ENCODE peak calls at places on chromosomes 13 and 19, in six cellular contexts. One of them, this sample, is unnamed.

GRCh38 chr13:99893567-99893966 is 78.0 kb downstream of the ZIC5 start:
- DNase-seq in WERI-Rb-1: no peak
- DNase-seq in lower lobe of right lung: no peak
- DNase-seq in heart left ventricle: no peak
- DNase-seq in HFF-Myc: no peak
- DNase-seq in astrocyte of the spinal cord: no peak
- DNase-seq in this sample: peak; percentile 45

GRCh38 chr13:105334211-105334610 is 1201.3 kb downstream of the EFNB2 start:
- DNase-seq in WERI-Rb-1: no peak
- DNase-seq in lower lobe of right lung: no peak
- DNase-seq in heart left ventricle: no peak
- DNase-seq in HFF-Myc: no peak
- DNase-seq in astrocyte of the spinal cord: peak; percentile 80
- DNase-seq in this sample: no peak

GRCh38 chr13:28324181-28324789 is 170.6 kb downstream of the FLT1 start:
- DNase-seq in WERI-Rb-1: peak; percentile 90
- DNase-seq in lower lobe of right lung: no peak
- DNase-seq in heart left ventricle: peak; percentile 57
- DNase-seq in HFF-Myc: no peak
- DNase-seq in astrocyte of the spinal cord: peak; percentile 68
- DNase-seq in this sample: peak; percentile 91

GRCh38 chr13:59119475-59119874 is 1044.3 kb downstream of the DIAPH3 start:
- DNase-seq in WERI-Rb-1: no peak
- DNase-seq in lower lobe of right lung: no peak
- DNase-seq in heart left ventricle: no peak
- DNase-seq in HFF-Myc: no peak
- DNase-seq in astrocyte of the spinal cord: no peak
- DNase-seq in this sample: no peak

GRCh38 chr19:33840783-33841182 is 44.1 kb downstream of the KCTD15 start:
- DNase-seq in WERI-Rb-1: no peak
- DNase-seq in lower lobe of right lung: no peak
- DNase-seq in heart left ventricle: no peak
- DNase-seq in HFF-Myc: no peak
- DNase-seq in astrocyte of the spinal cord: no peak
- DNase-seq in this sample: no peak

GRCh38 chr19:5102520-5102919 is 133.6 kb downstream of the KDM4B start:
- DNase-seq in WERI-Rb-1: no peak
- DNase-seq in lower lobe of right lung: no peak
- DNase-seq in heart left ventricle: no peak
- DNase-seq in HFF-Myc: no peak
- DNase-seq in astrocyte of the spinal cord: no peak
- DNase-seq in this sample: no peak

GRCh38 chr19:6015841-6016545 is 38.1 kb upstream of the RANBP3 start:
- DNase-seq in WERI-Rb-1: no peak
- DNase-seq in lower lobe of right lung: peak; percentile 16
- DNase-seq in heart left ventricle: no peak
- DNase-seq in HFF-Myc: no peak
- DNase-seq in astrocyte of the spinal cord: no peak
- DNase-seq in this sample: no peak

GRCh38 chr19:40103600-40103999 is 12.9 kb upstream of the ZNF780A start:
- DNase-seq in WERI-Rb-1: no peak
- DNase-seq in lower lobe of right lung: no peak
- DNase-seq in heart left ventricle: no peak
- DNase-seq in HFF-Myc: no peak
- DNase-seq in astrocyte of the spinal cord: no peak
- DNase-seq in this sample: no peak

GRCh38 chr19:49403404-49404187 is 15.5 kb downstream of the KASH5 start:
- DNase-seq in WERI-Rb-1: peak; percentile 63
- DNase-seq in lower lobe of right lung: no peak
- DNase-seq in heart left ventricle: no peak
- DNase-seq in HFF-Myc: peak; percentile 46
- DNase-seq in astrocyte of the spinal cord: peak; percentile 80
- DNase-seq in this sample: peak; percentile 94

GRCh38 chr19:2428027-2428690 is 773 bp upstream of the TIMM13 start:
- DNase-seq in WERI-Rb-1: peak; percentile 53
- DNase-seq in lower lobe of right lung: peak; percentile 65
- DNase-seq in heart left ventricle: no peak
- DNase-seq in HFF-Myc: no peak
- DNase-seq in astrocyte of the spinal cord: no peak
- DNase-seq in this sample: peak; percentile 82

GRCh38 chr19:49445997-49446396 is 4.7 kb upstream of the SLC17A7 start:
- DNase-seq in WERI-Rb-1: no peak
- DNase-seq in lower lobe of right lung: no peak
- DNase-seq in heart left ventricle: no peak
- DNase-seq in HFF-Myc: no peak
- DNase-seq in astrocyte of the spinal cord: no peak
- DNase-seq in this sample: no peak

GRCh38 chr13:35953537-35954206 is 177.5 kb downstream of the DCLK1 start:
- DNase-seq in WERI-Rb-1: peak; percentile 62
- DNase-seq in lower lobe of right lung: peak; percentile 44
- DNase-seq in heart left ventricle: peak; percentile 82
- DNase-seq in HFF-Myc: peak; percentile 87
- DNase-seq in astrocyte of the spinal cord: peak; percentile 91
- DNase-seq in this sample: peak; percentile 88
- H3K4me3 ChIP-seq in WERI-Rb-1: peak overlapping the region; percentile 32
- H3K4me3 ChIP-seq in lower lobe of right lung: no peak overlapping the region
- H3K4me3 ChIP-seq in heart left ventricle: no peak overlapping the region
- H3K4me3 ChIP-seq in HFF-Myc: no peak overlapping the region
- H3K4me3 ChIP-seq in astrocyte of the spinal cord: peak overlapping the region; percentile 26
- H3K4me3 ChIP-seq in this sample: no peak overlapping the region

DNA sequence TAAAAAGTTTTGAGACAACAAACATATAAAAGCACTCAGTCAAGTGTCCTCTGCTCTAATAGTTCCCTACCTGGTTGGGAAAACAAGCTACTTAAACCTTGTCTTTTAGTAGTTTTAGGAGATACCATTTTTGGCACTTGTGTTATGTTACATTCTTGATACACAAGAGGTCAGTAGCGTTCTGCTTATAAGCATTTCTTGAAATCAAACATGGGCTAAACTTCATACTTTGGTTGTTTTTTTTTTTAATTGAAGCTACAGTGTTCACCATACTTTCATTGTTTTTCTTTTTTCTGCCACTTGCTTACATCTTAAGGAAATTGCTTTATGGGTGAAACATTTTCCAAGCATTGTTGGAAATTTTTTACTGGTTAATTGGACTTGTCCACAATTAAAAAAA is 12.9 kb downstream of the NHLRC3 start:
- DNase-seq in WERI-Rb-1: no peak
- DNase-seq in lower lobe of right lung: no peak
- DNase-seq in heart left ventricle: no peak
- DNase-seq in HFF-Myc: no peak
- DNase-seq in astrocyte of the spinal cord: peak; percentile 59
- DNase-seq in this sample: no peak
- TF ChIP-seq CTCF in WERI-Rb-1: peak; percentile 2
- TF ChIP-seq CTCF in lower lobe of right lung: peak; percentile 40
- TF ChIP-seq CTCF in heart left ventricle: peak; percentile 54
- TF ChIP-seq CTCF in HFF-Myc: peak; percentile 17
- TF ChIP-seq CTCF in astrocyte of the spinal cord: peak; percentile 39
- TF ChIP-seq CTCF in this sample: peak; percentile 72

DNA sequence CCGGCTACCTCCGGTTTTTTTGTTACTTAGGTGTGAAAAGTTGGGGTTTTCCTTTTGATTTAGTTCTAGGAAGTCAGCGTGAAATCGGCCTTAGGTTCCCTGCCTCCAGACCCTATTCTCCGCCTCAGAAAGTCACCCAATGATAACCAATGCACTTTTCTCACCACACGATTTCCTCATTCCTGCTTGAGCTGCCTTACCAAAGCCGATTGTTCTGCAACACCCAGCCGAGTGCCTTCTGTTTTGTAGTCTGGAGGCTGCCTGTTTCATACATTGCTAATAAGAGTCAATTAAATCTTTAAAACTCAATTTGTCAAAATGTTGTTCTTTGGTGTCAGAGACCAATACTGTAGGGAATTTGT is 39.7 kb downstream of the GJA3 start:
- DNase-seq in WERI-Rb-1: no peak
- DNase-seq in lower lobe of right lung: no peak
- DNase-seq in heart left ventricle: no peak
- DNase-seq in HFF-Myc: no peak
- DNase-seq in astrocyte of the spinal cord: no peak
- DNase-seq in this sample: peak; percentile 43
- H3K4me3 ChIP-seq in WERI-Rb-1: no peak overlapping the region
- H3K4me3 ChIP-seq in lower lobe of right lung: peak overlapping the region; percentile 27
- H3K4me3 ChIP-seq in heart left ventricle: no peak overlapping the region
- H3K4me3 ChIP-seq in HFF-Myc: peak overlapping the region; percentile 22
- H3K4me3 ChIP-seq in astrocyte of the spinal cord: no peak overlapping the region
- H3K4me3 ChIP-seq in this sample: no peak overlapping the region

GRCh38 chr13:50085063-50085462 is 69.8 kb downstream of the KCNRG start:
- DNase-seq in WERI-Rb-1: no peak
- DNase-seq in lower lobe of right lung: no peak
- DNase-seq in heart left ventricle: no peak
- DNase-seq in HFF-Myc: no peak
- DNase-seq in astrocyte of the spinal cord: peak; percentile 70
- DNase-seq in this sample: no peak
- TF ChIP-seq CTCF in WERI-Rb-1: no peak
- TF ChIP-seq CTCF in lower lobe of right lung: peak; percentile 60
- TF ChIP-seq CTCF in heart left ventricle: peak; percentile 60
- TF ChIP-seq CTCF in HFF-Myc: peak; percentile 32
- TF ChIP-seq CTCF in astrocyte of the spinal cord: peak; percentile 35
- TF ChIP-seq CTCF in this sample: peak; percentile 80

GRCh38 chr13:110302986-110303385 is 4.0 kb downstream of the COL4A1 start:
- DNase-seq in WERI-Rb-1: no peak
- DNase-seq in lower lobe of right lung: no peak
- DNase-seq in heart left ventricle: peak; percentile 9
- DNase-seq in HFF-Myc: no peak
- DNase-seq in astrocyte of the spinal cord: no peak
- DNase-seq in this sample: no peak
- H3K4me3 ChIP-seq in WERI-Rb-1: no peak overlapping the region
- H3K4me3 ChIP-seq in lower lobe of right lung: no peak overlapping the region
- H3K4me3 ChIP-seq in heart left ventricle: peak overlapping the region; percentile 2
- H3K4me3 ChIP-seq in HFF-Myc: no peak overlapping the region
- H3K4me3 ChIP-seq in astrocyte of the spinal cord: no peak overlapping the region
- H3K4me3 ChIP-seq in this sample: peak overlapping the region; percentile 92

GRCh38 chr13:74093691-74094090 is 40.5 kb downstream of the KLF12 start:
- DNase-seq in WERI-Rb-1: no peak
- DNase-seq in lower lobe of right lung: no peak
- DNase-seq in heart left ventricle: no peak
- DNase-seq in HFF-Myc: no peak
- DNase-seq in astrocyte of the spinal cord: no peak
- DNase-seq in this sample: no peak

GRCh38 chr13:74090397-74090796 is 43.8 kb downstream of the KLF12 start:
- DNase-seq in WERI-Rb-1: no peak
- DNase-seq in lower lobe of right lung: no peak
- DNase-seq in heart left ventricle: no peak
- DNase-seq in HFF-Myc: no peak
- DNase-seq in astrocyte of the spinal cord: no peak
- DNase-seq in this sample: no peak

GRCh38 chr13:74097116-74097515 is 37.1 kb downstream of the KLF12 start:
- DNase-seq in WERI-Rb-1: no peak
- DNase-seq in lower lobe of right lung: no peak
- DNase-seq in heart left ventricle: no peak
- DNase-seq in HFF-Myc: no peak
- DNase-seq in astrocyte of the spinal cord: no peak
- DNase-seq in this sample: no peak

GRCh38 chr13:74090869-74091605 is 43.2 kb downstream of the KLF12 start:
- DNase-seq in WERI-Rb-1: no peak
- DNase-seq in lower lobe of right lung: no peak
- DNase-seq in heart left ventricle: no peak
- DNase-seq in HFF-Myc: no peak
- DNase-seq in astrocyte of the spinal cord: no peak
- DNase-seq in this sample: no peak

GRCh38 chr13:74092711-74093110 is 41.5 kb downstream of the KLF12 start:
- DNase-seq in WERI-Rb-1: no peak
- DNase-seq in lower lobe of right lung: no peak
- DNase-seq in heart left ventricle: no peak
- DNase-seq in HFF-Myc: no peak
- DNase-seq in astrocyte of the spinal cord: no peak
- DNase-seq in this sample: no peak
- TF ChIP-seq CTCF in WERI-Rb-1: no peak
- TF ChIP-seq CTCF in lower lobe of right lung: no peak
- TF ChIP-seq CTCF in heart left ventricle: no peak
- TF ChIP-seq CTCF in HFF-Myc: no peak
- TF ChIP-seq CTCF in astrocyte of the spinal cord: no peak
- TF ChIP-seq CTCF in this sample: no peak

GRCh38 chr19:10118960-10119359 is 739 bp downstream of the EIF3G start:
- DNase-seq in WERI-Rb-1: no peak
- DNase-seq in lower lobe of right lung: no peak
- DNase-seq in heart left ventricle: no peak
- DNase-seq in HFF-Myc: no peak
- DNase-seq in astrocyte of the spinal cord: no peak
- DNase-seq in this sample: no peak
- H3K4me3 ChIP-seq in WERI-Rb-1: peak overlapping the region; percentile 73
- H3K4me3 ChIP-seq in lower lobe of right lung: peak overlapping the region; percentile 98
- H3K4me3 ChIP-seq in heart left ventricle: peak overlapping the region; percentile 98
- H3K4me3 ChIP-seq in HFF-Myc: peak overlapping the region; percentile 75
- H3K4me3 ChIP-seq in astrocyte of the spinal cord: peak overlapping the region; percentile 90
- H3K4me3 ChIP-seq in this sample: peak overlapping the region; percentile 95

GRCh38 chr13:50919291-50919690 is 9.7 kb downstream of the RNASEH2B start:
- DNase-seq in WERI-Rb-1: no peak
- DNase-seq in lower lobe of right lung: no peak
- DNase-seq in heart left ventricle: no peak
- DNase-seq in HFF-Myc: no peak
- DNase-seq in astrocyte of the spinal cord: no peak
- DNase-seq in this sample: no peak
- TF ChIP-seq CTCF in WERI-Rb-1: no peak
- TF ChIP-seq CTCF in lower lobe of right lung: no peak
- TF ChIP-seq CTCF in heart left ventricle: no peak
- TF ChIP-seq CTCF in HFF-Myc: no peak
- TF ChIP-seq CTCF in astrocyte of the spinal cord: no peak
- TF ChIP-seq CTCF in this sample: no peak